ENCODE peak calls at places on chromosomes 6 and 20, in nine cellular contexts. Y is suprapubic skin, M is Panc1, B is osteocyte, D is AG09309, V is GM12878, J is PC-9, N is AG04450, I is cardiac muscle cell. E is an unnamed sample.
A peak's percentile ranks its signal among the peaks of the same experiment; 100 is the strongest.

GRCh38 chr6:135962731-135963130 is 111.2 kb downstream of the PDE7B start:
- DNase-seq in M (no peak), V (no peak), B (no peak), J (no peak), D (peak; percentile 89), N (no peak), Y (no peak), I (peak; percentile 92), E (no peak)

GRCh38 chr6:168201799-168202198 is 117.8 kb downstream of the DACT2 start:
- DNase-seq in V (no peak), M (no peak), Y (peak; percentile 17), B (no peak), N (no peak), I (no peak), J (no peak), D (no peak), E (no peak)

GRCh38 chr6:20092071-20092566 is 120.2 kb downstream of the MBOAT1 start:
- DNase-seq in I (peak; percentile 64), Y (no peak), N (peak; percentile 6), J (peak; percentile 17), M (peak; percentile 30), V (peak; percentile 17), B (no peak), D (peak; percentile 25), E (no peak)

GRCh38 chr6:41404221-41404866 is 68.9 kb downstream of the NCR2 start:
- DNase-seq in Y (no peak), B (no peak), V (no peak), M (no peak), J (no peak), I (no peak), D (peak; percentile 20), N (no peak), E (no peak)

GRCh38 chr6:147207851-147208754 is 3.9 kb downstream of the STXBP5 start:
- DNase-seq in M (no peak), N (no peak), D (no peak), J (no peak), V (no peak), I (no peak), B (no peak), Y (no peak), E (no peak)

GRCh38 chr20:47720636-47721427 is 64.4 kb downstream of the SULF2 start:
- DNase-seq in Y (no peak), I (no peak), V (no peak), J (no peak), D (peak; percentile 71), N (no peak), M (no peak), B (no peak), E (no peak)

GRCh38 chr20:36591854-36592641 is 13.5 kb upstream of the RAB5IF start:
- DNase-seq in I (peak; percentile 44), Y (no peak), D (no peak), J (no peak), M (no peak), V (no peak), N (no peak), B (no peak), E (no peak)

GRCh38 chr6:68559052-68559451 is 76.0 kb upstream of the ADGRB3 start:
- DNase-seq in J (no peak), I (no peak), D (no peak), Y (no peak), V (no peak), M (no peak), B (no peak), N (no peak), E (no peak)

DNA sequence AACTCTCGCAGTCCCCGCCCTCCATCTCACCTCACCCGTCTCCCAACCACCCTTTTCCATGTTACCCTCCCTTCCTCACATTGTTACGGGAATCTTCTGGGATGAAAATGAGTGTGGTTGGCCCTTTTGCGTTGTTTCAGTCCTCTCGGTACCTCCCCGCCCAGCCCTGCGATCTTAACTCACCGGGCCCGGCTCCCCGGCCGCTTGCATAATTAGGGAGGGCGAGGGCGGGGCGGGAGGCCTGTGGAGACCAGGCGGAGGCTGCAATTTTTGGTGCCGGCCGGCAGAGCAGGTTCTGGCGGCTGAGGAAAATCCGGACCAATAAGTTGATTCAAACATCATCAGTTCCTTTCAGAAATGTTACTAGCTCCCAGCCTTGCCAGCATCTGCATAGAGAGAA is 25.2 kb downstream of the TFAP2B start:
- DNase-seq in D (no peak), V (no peak), N (no peak), B (no peak), Y (no peak), M (no peak), I (no peak), J (no peak), E (no peak)
- TF ChIP-seq CTCF in D (no peak), V (no peak), N (no peak), B (no peak), Y (no peak), M (no peak), I (no peak), J (no peak), E (no peak)

DNA sequence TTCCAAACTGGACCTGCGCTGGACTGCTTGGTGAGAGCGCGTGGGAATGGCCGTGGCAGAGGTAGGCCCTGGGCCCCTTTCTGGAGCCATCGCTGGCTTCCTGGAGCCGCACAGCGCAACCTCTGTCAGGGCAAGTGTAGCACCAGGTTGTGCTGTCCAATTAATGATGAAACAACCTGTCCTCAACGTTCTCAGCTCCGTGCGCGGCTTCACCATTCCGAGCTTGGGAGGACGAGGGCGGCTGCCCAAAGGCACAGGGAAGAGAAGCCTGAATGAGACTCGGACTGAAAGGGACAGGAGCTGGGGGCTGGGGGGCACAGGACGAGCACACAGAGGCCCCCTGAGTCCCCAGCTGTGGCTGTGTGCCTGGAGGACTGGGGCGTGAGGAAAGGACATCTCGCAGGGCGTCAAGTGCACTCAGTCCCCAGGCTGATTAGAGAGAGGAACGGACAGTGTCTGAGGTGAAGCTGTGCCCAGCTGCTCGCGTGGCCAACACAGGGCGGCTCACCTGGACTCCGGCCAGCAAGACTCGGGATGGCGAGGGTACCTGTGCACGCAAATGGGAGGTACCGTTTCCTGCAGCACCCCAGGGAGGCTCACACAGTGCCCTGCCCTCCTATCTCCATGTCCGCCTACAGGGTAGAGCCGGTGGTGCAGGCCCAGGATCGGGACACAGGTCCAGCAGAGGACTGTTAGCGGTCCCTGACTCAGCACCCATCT is 403.3 kb downstream of the TAF4 start:
- DNase-seq in M (no peak), V (no peak), D (no peak), Y (no peak), B (no peak), I (no peak), N (no peak), J (no peak), E (no peak)
- TF ChIP-seq CTCF in M (no peak), V (no peak), D (no peak), Y (no peak), B (no peak), I (no peak), N (peak; percentile 10), J (no peak), E (no peak)

DNA sequence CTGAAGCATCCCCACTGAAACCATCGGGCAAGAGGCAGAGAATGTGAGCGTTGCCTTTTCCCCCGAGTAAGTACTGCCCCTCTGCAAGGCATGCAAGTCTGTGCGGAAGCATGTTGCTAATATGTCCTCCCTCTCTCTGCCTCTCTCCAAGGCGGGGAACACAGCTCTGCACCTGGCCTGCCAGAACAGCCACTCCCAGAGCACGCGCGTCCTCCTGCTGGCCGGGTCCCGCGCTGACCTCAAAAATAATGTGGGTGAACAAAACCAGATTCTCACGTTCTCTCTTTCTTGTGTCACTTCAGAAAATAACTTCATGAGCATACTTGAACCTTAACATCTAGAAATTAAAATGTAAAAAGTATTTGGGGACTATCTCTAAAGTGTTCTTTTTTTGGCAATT is 26.4 kb downstream of the LYRM2 start:
- DNase-seq in N (no peak), B (no peak), I (no peak), V (no peak), M (no peak), D (no peak), Y (no peak), J (no peak), E (no peak)
- TF ChIP-seq CTCF in N (no peak), B (no peak), I (no peak), V (no peak), M (no peak), D (no peak), Y (peak; percentile 6), J (no peak), E (no peak)

GRCh38 chr20:57231951-57232428 is 34.5 kb downstream of the BMP7 start:
- DNase-seq in B (no peak), V (no peak), Y (no peak), J (no peak), D (no peak), I (no peak), M (no peak), N (no peak), E (no peak)
- TF ChIP-seq CTCF in B (no peak), V (no peak), Y (no peak), J (no peak), D (no peak), I (no peak), M (no peak), N (no peak), E (no peak)

DNA sequence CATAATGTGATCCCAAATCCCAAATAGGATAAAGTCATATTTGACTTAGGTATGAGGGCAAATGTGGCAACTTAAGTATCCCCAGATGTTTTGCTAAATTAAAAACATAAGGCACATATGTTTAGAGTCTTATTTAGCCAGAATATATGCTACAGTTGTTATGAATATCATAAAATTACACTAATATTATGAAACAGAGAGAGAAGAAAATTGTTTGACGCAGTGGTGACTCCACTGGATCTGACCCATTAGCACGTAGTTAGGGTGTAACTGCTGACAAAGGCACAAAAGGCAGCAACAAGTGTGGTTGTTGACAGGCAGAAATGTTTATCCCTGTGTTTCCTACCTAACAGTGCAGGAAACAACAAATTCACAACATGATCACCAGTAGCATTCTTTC is 152.4 kb upstream of the THBS2 start:
- DNase-seq in I (no peak), J (no peak), V (no peak), N (no peak), D (no peak), M (no peak), B (no peak), Y (no peak), E (no peak)
- TF ChIP-seq CTCF in I (no peak), J (no peak), V (no peak), N (no peak), D (no peak), M (no peak), B (no peak), Y (no peak), E (no peak)